ENCODE peak calls at places on chromosomes 6 and 20, in eight cellular contexts. B is stomach, H is GM12878, L is transverse colon, Q is sigmoid colon, X is K562, A is SK-N-SH, F is H1. M is an unnamed sample.

GRCh38 chr6:1424306-1424927 is 35.0 kb downstream of the FOXF2 start:
- DNase-seq in F (peak; percentile 31), X (no peak), A (peak; percentile 34), L (peak; percentile 51), H (no peak), B (peak; percentile 63), Q (peak; percentile 75), M (no peak)

GRCh38 chr20:40016884-40017283 is 672.2 kb downstream of the MAFB start:
- DNase-seq in F (no peak), X (no peak), H (no peak), A (no peak), Q (no peak), L (no peak), B (no peak), M (no peak)

GRCh38 chr20:11094711-11095110 is 420.9 kb upstream of the JAG1 start:
- DNase-seq in A (no peak), Q (no peak), F (no peak), H (no peak), X (no peak), B (no peak), L (no peak), M (no peak)

GRCh38 chr6:159077123-159077522 is 32.3 kb upstream of the TAGAP start:
- DNase-seq in L (no peak), Q (no peak), B (no peak), H (no peak), A (peak; percentile 20), X (no peak), F (no peak), M (no peak)

GRCh38 chr6:71400852-71401251 is 112.2 kb downstream of the OGFRL1 start:
- DNase-seq in Q (no peak), H (no peak), X (no peak), A (no peak), B (no peak), F (no peak), L (no peak), M (no peak)

GRCh38 chr6:148426317-148426977 is 83.8 kb downstream of the SASH1 start:
- DNase-seq in X (no peak), H (no peak), B (no peak), F (no peak), Q (no peak), L (no peak), A (no peak), M (no peak)

GRCh38 chr6:129493396-129493902 is 216.5 kb downstream of the ARHGAP18 start:
- DNase-seq in A (no peak), L (no peak), H (no peak), X (no peak), F (no peak), Q (no peak), B (no peak), M (no peak)

GRCh38 chr6:4645713-4646356 is 130.4 kb upstream of the CDYL start:
- DNase-seq in F (no peak), L (no peak), H (no peak), B (no peak), X (no peak), A (no peak), Q (no peak), M (no peak)

GRCh38 chr6:19342616-19343015 is 494.6 kb upstream of the ID4 start:
- DNase-seq in B (no peak), X (no peak), F (no peak), H (no peak), L (no peak), Q (no peak), A (no peak), M (no peak)

GRCh38 chr6:88804701-88805100 is 158.7 kb downstream of the RNGTT start:
- DNase-seq in L (no peak), X (no peak), B (no peak), Q (no peak), F (no peak), A (no peak), H (no peak), M (no peak)

GRCh38 chr6:7108196-7108963 is 619 bp downstream of the RREB1 start:
- DNase-seq in Q (peak; percentile 85), H (no peak), B (peak; percentile 61), F (no peak), A (peak; percentile 66), L (peak; percentile 61), X (peak; percentile 64), M (peak; percentile 87)

GRCh38 chr20:8764289-8764962 is 304.5 kb upstream of the PLCB4 start:
- DNase-seq in L (peak; percentile 82), A (no peak), H (no peak), B (no peak), F (no peak), X (no peak), Q (peak; percentile 75), M (no peak)

GRCh38 chr20:47164076-47164634 is 192.3 kb downstream of the ZMYND8 start:
- DNase-seq in H (no peak), B (no peak), F (no peak), X (no peak), L (no peak), Q (no peak), A (no peak), M (no peak)

GRCh38 chr20:9374068-9374467 is 140.3 kb upstream of the LAMP5 start:
- DNase-seq in X (no peak), H (no peak), Q (no peak), B (no peak), L (no peak), A (no peak), F (no peak), M (no peak)

GRCh38 chr6:136788069-136788902 is 4.0 kb downstream of the MAP3K5 start:
- DNase-seq in L (no peak), H (no peak), F (no peak), X (no peak), Q (no peak), A (no peak), B (no peak), M (no peak)

GRCh38 chr20:21615617-21616080 is 89.8 kb upstream of the PAX1 start:
- DNase-seq in L (peak; percentile 39), F (peak; percentile 34), Q (no peak), X (peak; percentile 45), H (no peak), A (peak; percentile 70), B (peak; percentile 55), M (no peak)

GRCh38 chr20:30811896-30812671 is 445.4 kb upstream of the DEFB115 start:
- DNase-seq in F (no peak), Q (peak; percentile 73), L (no peak), X (peak; percentile 78), B (no peak), H (peak; percentile 20), A (peak; percentile 88), M (peak; percentile 84)

GRCh38 chr6:19691465-19692167 is 145.6 kb upstream of the ID4 start:
- DNase-seq in B (no peak), L (no peak), X (no peak), F (peak; percentile 44), Q (no peak), A (peak; percentile 15), H (no peak), M (no peak)

GRCh38 chr6:34791842-34792604 is at the start of gene BLTP3A:
- DNase-seq in A (peak; percentile 94), H (no peak), B (peak; percentile 65), X (peak; percentile 95), F (peak; percentile 17), Q (peak; percentile 76), L (peak; percentile 75), M (peak; percentile 72)
- TF ChIP-seq POLR2AphosphoS5 in A (peak; percentile 9), H (peak; percentile 77), B (no peak), X (peak; percentile 88), F (peak; percentile 36), Q (no peak), L (no peak), M (no peak)

GRCh38 chr6:146901940-146902816 is 302.0 kb upstream of the STXBP5 start:
- DNase-seq in A (no peak), X (no peak), F (no peak), L (no peak), H (no peak), Q (no peak), B (no peak), M (no peak)
- TF ChIP-seq EP300 in A (no peak), X (peak; percentile 36), F (no peak), L (no peak), H (no peak), Q (no peak), B (no peak), M (no peak)

GRCh38 chr20:35166242-35166830 is 5.5 kb upstream of the PROCR start:
- DNase-seq in A (peak; percentile 80), X (no peak), H (no peak), F (no peak), B (no peak), L (no peak), Q (no peak), M (peak; percentile 69)

GRCh38 chr20:35171753-35172433 is at the start of gene PROCR:
- DNase-seq in B (peak; percentile 72), F (no peak), X (peak; percentile 69), H (no peak), L (peak; percentile 87), Q (peak; percentile 95), A (peak; percentile 51), M (peak; percentile 92)

GRCh38 chr20:35171438-35171752 is 477 bp upstream of the PROCR start:
- DNase-seq in B (no peak), Q (no peak), H (no peak), X (no peak), F (no peak), A (no peak), L (no peak), M (no peak)

GRCh38 chr20:35165221-35166185 is 6.4 kb upstream of the PROCR start:
- DNase-seq in L (no peak), Q (no peak), X (no peak), B (no peak), H (no peak), F (no peak), A (no peak), M (no peak)

DNA sequence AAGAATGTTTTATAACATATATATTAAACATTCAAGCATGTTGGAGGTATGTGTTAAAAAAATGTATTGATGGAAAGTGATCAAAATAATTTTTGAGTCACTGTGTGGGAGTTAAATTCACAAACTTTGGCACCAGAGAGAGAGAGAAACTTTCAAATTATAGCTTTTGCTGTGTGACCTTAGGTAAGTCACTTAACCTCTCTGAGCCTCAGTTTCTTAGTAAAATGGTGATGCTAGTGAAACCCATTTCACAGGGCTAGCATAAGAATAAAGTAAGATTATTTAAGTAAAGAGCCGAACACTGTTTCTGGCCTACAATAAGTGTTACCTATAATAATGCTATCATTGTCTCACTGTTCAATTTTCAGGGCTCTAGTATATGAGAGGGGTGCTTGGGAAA is 4.1 kb upstream of the PROCR start:
- DNase-seq in Q (no peak), L (no peak), H (no peak), F (no peak), X (no peak), B (no peak), A (no peak), M (no peak)
- TF ChIP-seq POLR2AphosphoS5 in Q (no peak), L (no peak), H (no peak), F (no peak), X (no peak), B (no peak), A (no peak), M (no peak)

DNA sequence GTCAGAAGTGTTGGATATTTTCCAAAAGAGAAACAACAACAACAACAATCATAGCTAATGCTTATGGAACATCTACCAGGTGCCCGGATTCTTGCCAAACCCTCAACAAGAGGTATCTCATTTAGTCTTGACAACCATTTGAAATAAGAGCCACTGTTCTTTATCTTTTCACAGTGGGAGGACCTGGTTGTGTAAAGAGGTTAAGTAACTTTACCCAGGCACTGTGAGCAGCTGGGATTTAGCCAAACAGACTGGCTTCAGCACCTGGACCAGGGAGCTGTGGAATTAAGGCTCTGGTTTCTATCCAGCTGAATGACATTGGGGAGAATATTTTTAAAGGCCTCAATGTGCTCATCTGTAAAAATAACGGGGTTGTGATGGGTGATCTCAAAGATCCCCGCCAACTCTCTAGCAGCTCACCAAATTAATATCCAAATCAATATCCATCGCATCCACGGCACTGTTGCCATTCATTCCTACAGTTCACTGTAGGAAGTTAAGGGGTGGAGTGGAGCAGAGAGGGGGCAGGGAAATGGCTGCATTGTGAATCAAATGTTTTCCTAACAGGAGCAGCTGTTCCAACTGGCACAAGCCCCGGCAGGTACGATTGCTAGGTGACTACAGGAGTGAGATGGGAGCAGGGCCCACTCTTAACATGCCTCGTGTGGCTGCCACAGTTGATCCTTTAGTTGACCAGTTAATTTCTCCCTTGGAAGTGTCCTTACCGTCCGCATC is 61.8 kb downstream of the GCNT2 start:
- DNase-seq in A (no peak), X (no peak), H (no peak), B (peak; percentile 83), F (no peak), L (no peak), Q (no peak), M (no peak)
- TF ChIP-seq EP300 in A (no peak), X (no peak), H (no peak), B (no peak), F (peak; percentile 73), L (no peak), Q (no peak), M (no peak)